ENCODE peak calls at places on chromosomes 6 and 20, in four cellular contexts. A is HepG2, L is GM12878, X is K562. O is an unnamed sample.

GRCh38 chr20:42125426-42125825 is 507.2 kb upstream of the CHD6 start:
- DNase-seq in L (no peak), X (no peak), A (no peak), O (no peak)

GRCh38 chr6:106858653-106859092 is 115.9 kb downstream of the CD24 start:
- DNase-seq in L (no peak), X (peak), A (no peak), O (no peak)

GRCh38 chr6:88982720-88983119 is 19.3 kb upstream of the RNGTT start:
- DNase-seq in L (peak), A (peak), X (peak), O (no peak)

GRCh38 chr6:5435449-5435848 is 174.1 kb downstream of the FARS2 start:
- DNase-seq in L (no peak), X (no peak), A (no peak), O (no peak)

GRCh38 chr20:52852695-52853094 is 119.5 kb upstream of the TSHZ2 start:
- DNase-seq in L (no peak), X (no peak), A (peak), O (no peak)

GRCh38 chr6:33837971-33838665 is 34.3 kb upstream of the MLN start:
- DNase-seq in X (no peak), L (no peak), A (no peak), O (no peak)

GRCh38 chr6:37258405-37258704 is 411 bp upstream of the TMEM217 start:
- DNase-seq in A (no peak), L (no peak), X (no peak), O (no peak)

GRCh38 chr6:9155836-9156235 is 720.5 kb upstream of the SLC35B3 start:
- DNase-seq in A (no peak), L (no peak), X (no peak), O (no peak)

GRCh38 chr20:36688630-36689029 is 42.6 kb upstream of the SLA2 start:
- DNase-seq in A (no peak), X (no peak), L (no peak), O (no peak)

GRCh38 chr20:31517373-31517772 is 3.1 kb downstream of the HM13 start:
- DNase-seq in X (peak), A (peak), L (no peak), O (no peak)

GRCh38 chr20:57435498-57436222 is 44.5 kb downstream of the RBM38 start:
- DNase-seq in L (no peak), X (peak), A (peak), O (no peak)

GRCh38 chr20:40564997-40565680 is 123.9 kb downstream of the MAFB start:
- DNase-seq in L (no peak), X (peak), A (no peak), O (no peak)

GRCh38 chr6:139452176-139452876 is 77.9 kb upstream of the CITED2 start:
- DNase-seq in L (no peak), A (no peak), X (no peak), O (no peak)

GRCh38 chr6:130203370-130203769 is 19.4 kb downstream of the SAMD3 start:
- DNase-seq in A (no peak), L (no peak), X (no peak), O (no peak)

GRCh38 chr6:118574051-118574865 is 26.2 kb downstream of the PLN start:
- DNase-seq in L (no peak), X (no peak), A (no peak), O (no peak)

GRCh38 chr6:4817551-4817950 is 41.3 kb downstream of the CDYL start:
- DNase-seq in A (no peak), X (no peak), L (no peak), O (no peak)

GRCh38 chr20:12455152-12455551 is 537.5 kb downstream of the BTBD3 start:
- DNase-seq in A (no peak), X (no peak), L (no peak), O (no peak)

GRCh38 chr6:132202569-132202968 is 198.7 kb downstream of the MOXD1 start:
- DNase-seq in A (no peak), X (no peak), L (no peak), O (no peak)

GRCh38 chr20:54168961-54169862 is 4.6 kb downstream of the CYP24A1 start:
- DNase-seq in A (peak), L (no peak), X (no peak), O (no peak)

GRCh38 chr20:34916774-34917354 is 38.7 kb downstream of the GSS start:
- DNase-seq in A (no peak), X (no peak), L (no peak), O (no peak)

GRCh38 chr6:169803816-169804340 is 52.5 kb downstream of the ERMARD start:
- DNase-seq in A (no peak), X (no peak), L (no peak), O (no peak)

GRCh38 chr6:96620851-96621250 is 57.9 kb downstream of the FHL5 start:
- DNase-seq in X (no peak), L (no peak), A (no peak), O (no peak)

GRCh38 chr20:2840967-2841531 is 504 bp downstream of the VPS16 start:
- DNase-seq in A (peak), L (no peak), X (peak), O (peak)

GRCh38 chr6:34393191-34393967 is 910 bp upstream of the NUDT3 start:
- DNase-seq in X (no peak), A (no peak), L (no peak), O (no peak)

GRCh38 chr20:57022306-57022705 is 244.1 kb downstream of the BMP7 start:
- DNase-seq in A (no peak), L (no peak), X (peak), O (peak)

GRCh38 chr6:98844244-98845161 is 10.1 kb downstream of the POU3F2 start:
- DNase-seq in L (no peak), X (no peak), A (no peak), O (peak)

DNA sequence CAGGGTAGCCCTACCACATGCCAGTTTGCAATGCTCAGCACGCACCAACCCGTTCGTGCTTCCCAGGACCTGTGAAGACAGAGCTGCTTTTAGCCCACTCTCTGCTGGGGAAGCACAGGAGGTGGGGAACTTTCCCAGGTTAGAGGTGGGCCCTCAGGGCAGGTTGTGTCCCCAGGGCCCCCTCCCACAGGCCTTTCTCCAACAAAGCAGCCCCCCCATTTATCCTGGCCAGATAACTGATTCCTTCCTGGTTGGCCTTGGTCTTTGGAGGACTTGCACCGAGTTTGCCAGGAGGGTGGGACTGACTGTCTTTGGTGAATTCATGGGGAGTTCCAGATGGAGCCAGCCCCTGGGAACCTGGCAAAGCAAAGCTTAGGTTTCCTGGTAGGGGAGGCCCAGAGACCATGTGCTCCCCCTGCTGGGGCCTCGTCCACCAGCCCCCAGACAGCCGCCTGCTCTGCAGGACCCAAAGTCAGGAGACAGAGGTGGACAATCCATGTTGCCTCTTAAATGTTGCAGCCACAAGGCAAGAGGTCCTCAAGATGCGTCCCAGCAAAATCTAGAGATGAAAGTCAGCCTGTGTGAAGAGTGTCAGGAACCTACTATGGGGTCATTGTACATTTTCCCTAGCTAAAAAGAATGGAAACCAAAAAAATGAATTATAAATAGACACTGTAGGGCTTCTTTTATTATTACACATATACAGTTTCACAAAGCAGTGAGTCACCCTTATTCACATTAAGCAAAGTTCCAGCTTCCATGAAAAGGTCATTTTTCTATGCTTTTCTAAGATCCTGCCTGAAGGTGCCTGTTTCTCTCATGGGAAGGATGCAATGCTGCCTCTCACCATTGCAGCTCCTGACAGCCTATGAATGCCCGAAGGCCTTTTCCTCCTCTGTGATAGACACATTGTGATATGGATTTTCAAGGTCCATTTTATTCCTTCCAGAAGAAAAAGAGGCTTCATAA is 497.8 kb downstream of the PREX1 start:
- DNase-seq in A (peak), X (peak), L (no peak), O (no peak)
- TF ChIP-seq BRCA1 in A (no peak), X (no peak), L (no peak), O (no peak)

DNA sequence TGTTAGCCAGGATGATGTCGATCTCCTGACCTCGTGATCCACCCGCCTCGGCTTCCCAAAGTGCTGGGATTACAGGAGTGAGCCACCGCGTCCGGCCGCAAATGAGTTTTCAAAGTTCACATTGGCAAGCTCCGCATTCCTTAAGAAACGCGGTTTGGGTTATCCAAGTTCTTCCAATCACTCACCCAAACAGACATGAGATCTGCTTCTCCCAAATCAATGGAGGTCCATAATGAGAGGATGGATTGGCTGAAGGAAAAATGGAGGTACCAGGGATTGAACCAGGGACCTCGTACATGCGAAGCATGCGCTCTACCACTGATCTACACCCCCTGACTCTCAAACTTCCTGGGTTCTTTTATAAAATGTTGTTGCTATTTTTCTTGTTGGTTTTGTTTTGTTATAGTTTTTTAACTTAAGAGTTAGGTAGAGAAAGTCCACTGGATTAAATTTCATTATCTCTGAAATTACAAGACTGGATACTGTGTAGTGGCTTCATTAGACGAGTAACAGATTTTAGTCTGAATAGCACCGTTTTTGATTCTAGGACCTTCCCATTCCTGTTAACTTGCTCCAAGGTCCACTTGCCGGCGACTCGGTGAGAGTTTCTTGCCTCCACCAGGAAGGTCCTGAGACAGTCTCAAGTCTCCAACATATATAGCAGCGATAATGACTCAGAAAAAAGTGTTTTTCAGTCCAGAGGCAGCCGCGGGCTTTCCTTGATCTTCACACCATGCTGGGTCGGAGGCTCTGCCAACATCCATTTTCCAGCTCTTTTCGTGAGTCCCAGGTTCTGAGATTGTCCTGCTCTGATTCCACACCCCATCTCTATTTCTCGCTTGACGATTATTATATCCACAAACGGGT is 170.2 kb downstream of the GPX5 start:
- DNase-seq in A (no peak), L (no peak), X (no peak), O (no peak)
- TF ChIP-seq BRCA1 in A (no peak), L (no peak), X (no peak), O (no peak)

DNA sequence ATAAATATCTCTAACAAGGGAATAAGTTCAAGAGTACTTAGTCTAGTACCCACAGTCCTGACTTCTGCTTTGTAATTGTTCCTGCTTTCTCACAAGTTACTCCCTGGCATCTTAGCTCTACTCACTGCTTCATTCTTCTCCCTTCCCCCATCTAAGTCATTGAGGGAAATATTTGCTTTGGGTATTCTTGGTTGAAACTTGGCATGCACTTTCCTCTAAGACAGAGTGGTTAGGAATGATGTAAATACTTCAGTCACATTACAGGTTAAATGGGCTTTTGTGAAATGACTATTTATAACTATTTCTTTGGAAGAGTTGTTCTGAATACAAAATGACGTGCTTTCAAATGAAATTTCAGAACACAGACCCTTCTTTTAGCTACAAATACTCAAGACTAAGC is 67.7 kb upstream of the PLEKHG1 start:
- DNase-seq in X (no peak), L (no peak), A (no peak), O (no peak)
- TF ChIP-seq BRCA1 in X (no peak), L (no peak), A (no peak), O (no peak)

GRCh38 chr6:15722731-15723130 is 59.9 kb upstream of the DTNBP1 start:
- DNase-seq in A (no peak), X (no peak), L (no peak), O (no peak)
- TF ChIP-seq BRCA1 in A (no peak), X (no peak), L (no peak), O (no peak)

GRCh38 chr6:165987483-165988305 is 180.0 kb downstream of the TBXT start:
- DNase-seq in A (no peak), X (no peak), L (no peak), O (peak)
- TF ChIP-seq BRCA1 in A (no peak), X (no peak), L (no peak), O (no peak)

GRCh38 chr20:60037120-60037499 is 78.9 kb downstream of the CDH26 start:
- DNase-seq in X (no peak), L (no peak), A (no peak), O (no peak)

GRCh38 chr20:60038400-60038799 is 80.2 kb downstream of the CDH26 start:
- DNase-seq in A (no peak), X (no peak), L (no peak), O (no peak)

GRCh38 chr20:60034231-60035110 is 76.2 kb downstream of the CDH26 start:
- DNase-seq in A (peak), L (no peak), X (no peak), O (no peak)

GRCh38 chr20:60035486-60035885 is 77.3 kb downstream of the CDH26 start:
- DNase-seq in A (no peak), L (no peak), X (no peak), O (no peak)

GRCh38 chr20:60036346-60037119 is 78.3 kb downstream of the CDH26 start:
- DNase-seq in A (no peak), L (no peak), X (no peak), O (no peak)
- TF ChIP-seq BRCA1 in A (no peak), L (no peak), X (no peak), O (no peak)

O was measured in H1.